ENCODE peak calls at places on chromosomes 12 and 14, in six cellular contexts. O is HEK293T, D is LoVo, K is GM20000, J is coronary artery, I is non-pigmented ciliary epithelial cell. Z is an unnamed sample.

GRCh38 chr12:103800252-103800771 is 40.7 kb downstream of the NT5DC3 start:
- DNase-seq in O (no peak), D (peak), K (no peak), J (peak), I (no peak), Z (no peak)

GRCh38 chr12:93894391-93895095 is 217.4 kb downstream of the CRADD start:
- DNase-seq in O (no peak), D (no peak), K (no peak), J (peak), I (no peak), Z (no peak)

GRCh38 chr12:46459881-46460545 is 87.4 kb upstream of the SLC38A2 start:
- DNase-seq in O (no peak), D (no peak), K (no peak), J (no peak), I (no peak), Z (no peak)

GRCh38 chr12:25495336-25496097 is 57.6 kb downstream of the LMNTD1 start:
- DNase-seq in O (no peak), D (peak), K (no peak), J (no peak), I (peak), Z (peak)

GRCh38 chr12:44869503-44869902 is 6.6 kb downstream of the NELL2 start:
- DNase-seq in O (no peak), D (no peak), K (no peak), J (no peak), I (no peak), Z (no peak)

GRCh38 chr14:95507174-95507573 is 9.3 kb downstream of the SYNE3 start:
- DNase-seq in O (no peak), D (no peak), K (no peak), J (peak), I (no peak), Z (peak)

GRCh38 chr14:38730420-38730819 is 372.6 kb downstream of the SEC23A start:
- DNase-seq in O (no peak), D (no peak), K (no peak), J (no peak), I (no peak), Z (no peak)

GRCh38 chr12:1517007-1517406 is 77.4 kb downstream of the FBXL14 start:
- DNase-seq in O (peak), D (peak), K (no peak), J (peak), I (no peak), Z (no peak)

GRCh38 chr12:42967850-42968249 is 378.3 kb upstream of the PRICKLE1 start:
- DNase-seq in O (no peak), D (no peak), K (no peak), J (no peak), I (no peak), Z (no peak)

GRCh38 chr14:22024117-22024516 is 350.5 kb upstream of the OR4E1 start:
- DNase-seq in O (no peak), D (no peak), K (no peak), J (no peak), I (no peak), Z (no peak)

GRCh38 chr12:46485853-46486252 is 113.3 kb upstream of the SLC38A2 start:
- DNase-seq in O (no peak), D (no peak), K (no peak), J (no peak), I (no peak), Z (no peak)

GRCh38 chr12:50981319-50982239 is 29.2 kb downstream of the HIGD1C start:
- DNase-seq in O (no peak), D (peak), K (no peak), J (no peak), I (no peak), Z (no peak)

GRCh38 chr14:103869406-103870143 is 22.2 kb upstream of the PPP1R13B start:
- DNase-seq in O (no peak), D (no peak), K (no peak), J (peak), I (no peak), Z (no peak)